ENCODE peak calls at places on chromosomes 16 and 17, in six cellular contexts. V is H9, X is neuronal stem cell, D is H1, I is IMR-90, A is trophoblast cell. N is an unnamed sample.

GRCh38 chr17:35244345-35245195 is 1.7 kb downstream of the SLFN5 start:
- DNase-seq in D (peak; percentile 47), V (peak; percentile 39), A (peak; percentile 88), X (no peak), I (peak; percentile 81), N (peak; percentile 73)

GRCh38 chr16:23491490-23492391 is 18.6 kb downstream of the GGA2 start:
- DNase-seq in D (no peak), I (peak; percentile 16), V (no peak), X (no peak), A (peak; percentile 56), N (no peak)

GRCh38 chr17:51391992-51392654 is 131.8 kb downstream of the UTP18 start:
- DNase-seq in D (no peak), A (peak; percentile 13), V (peak; percentile 21), X (no peak), I (no peak), N (no peak)

GRCh38 chr17:38317081-38317480 is 20.1 kb downstream of the MRPL45 start:
- DNase-seq in A (no peak), V (no peak), X (no peak), D (no peak), I (no peak), N (peak; percentile 13)

GRCh38 chr16:117381-118365 is 20.8 kb downstream of the NPRL3 start:
- DNase-seq in X (peak; percentile 33), D (peak; percentile 94), V (peak; percentile 81), I (peak; percentile 20), A (peak; percentile 72), N (peak; percentile 60)

GRCh38 chr16:87801679-87802300 is 36.0 kb upstream of the KLHDC4 start:
- DNase-seq in V (no peak), X (no peak), I (no peak), A (no peak), D (no peak), N (no peak)

GRCh38 chr16:3444032-3444388 is 530 bp downstream of the NAA60 start:
- DNase-seq in V (no peak), A (peak; percentile 68), D (no peak), X (no peak), I (peak; percentile 80), N (peak; percentile 88)

GRCh38 chr16:19348578-19349315 is 63.2 kb downstream of the CLEC19A start:
- DNase-seq in X (peak; percentile 12), D (peak; percentile 66), A (no peak), I (no peak), V (peak; percentile 77), N (no peak)

GRCh38 chr17:48155889-48156670 is 48.5 kb downstream of the SNX11 start:
- DNase-seq in A (no peak), V (peak; percentile 61), I (no peak), X (no peak), D (no peak), N (no peak)

GRCh38 chr16:24996731-24997130 is 18.4 kb downstream of the ARHGAP17 start:
- DNase-seq in X (no peak), I (no peak), A (peak; percentile 26), V (no peak), D (no peak), N (no peak)

GRCh38 chr17:7572588-7573323 is 6.7 kb upstream of the CD68 start:
- DNase-seq in D (peak; percentile 100), V (peak; percentile 100), I (peak; percentile 99), X (peak; percentile 99), A (peak; percentile 100), N (peak; percentile 100)

GRCh38 chr16:53743149-53743566 is 39.2 kb downstream of the FTO start:
- DNase-seq in I (peak; percentile 18), D (no peak), A (peak; percentile 57), V (peak; percentile 45), X (no peak), N (peak; percentile 30)

GRCh38 chr17:32258383-32259121 is 7.1 kb upstream of the RHBDL3 start:
- DNase-seq in V (no peak), A (no peak), I (no peak), D (peak; percentile 58), X (no peak), N (peak; percentile 7)

GRCh38 chr17:77242118-77242800 is 101.5 kb downstream of the SEC14L1 start:
- DNase-seq in I (no peak), D (no peak), X (no peak), V (no peak), A (no peak), N (no peak)

GRCh38 chr17:80449930-80450576 is 26.4 kb downstream of the NPTX1 start:
- DNase-seq in I (peak; percentile 75), A (no peak), D (no peak), X (no peak), V (no peak), N (peak; percentile 46)

GRCh38 chr17:31548709-31549108 is 157.2 kb downstream of the RAB11FIP4 start:
- DNase-seq in A (no peak), X (no peak), I (no peak), V (no peak), D (no peak), N (no peak)

GRCh38 chr17:18009609-18010420 is 29.2 kb downstream of the ATPAF2 start:
- DNase-seq in A (peak; percentile 64), X (no peak), D (no peak), I (no peak), V (no peak), N (no peak)

DNA sequence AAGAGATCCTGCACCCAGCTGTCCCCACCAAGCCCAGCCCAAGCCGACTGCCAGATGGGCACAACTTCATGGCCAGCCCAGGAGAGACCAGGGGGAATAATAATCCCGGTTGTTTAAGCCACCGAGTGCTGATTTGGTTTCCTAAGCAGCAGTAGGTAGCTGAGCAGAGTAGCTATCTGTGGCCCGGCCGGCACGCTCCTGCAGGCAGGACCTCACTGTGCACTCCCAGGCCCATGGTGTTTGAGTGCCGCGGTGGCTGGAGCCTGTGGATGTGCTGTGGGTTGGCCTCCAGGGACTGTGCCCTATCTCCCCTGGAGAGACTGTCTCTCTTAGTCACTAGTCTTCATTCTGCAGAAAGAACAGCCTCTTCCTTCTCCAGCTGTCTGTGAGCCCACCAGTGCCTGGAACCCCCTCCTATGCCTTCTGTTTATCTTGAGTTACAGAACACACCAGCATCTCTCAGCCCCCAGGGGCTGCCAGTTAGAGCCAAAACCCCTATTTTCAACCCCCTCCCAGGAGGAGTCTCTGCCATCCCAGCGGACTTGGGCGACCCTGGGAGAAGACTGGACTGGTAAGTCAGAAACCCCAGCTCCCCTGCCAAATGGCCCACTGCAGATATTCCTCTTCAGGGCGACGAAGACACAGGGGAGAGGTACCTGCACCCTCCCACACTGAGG is 152.0 kb downstream of the SDK2 start:
- DNase-seq in V (no peak), A (no peak), I (no peak), D (no peak), X (no peak), N (no peak)
- H3K18ac ChIP-seq in V (no peak overlapping the region), A (no peak overlapping the region), I (no peak overlapping the region), D (peak overlapping the region; percentile 27), X (no peak overlapping the region), N (no peak overlapping the region)

GRCh38 chr16:71830359-71830758 is 15.4 kb upstream of the ATXN1L start:
- DNase-seq in D (no peak), X (no peak), A (no peak), V (no peak), I (no peak), N (no peak)
- H2AFZ ChIP-seq in D (no peak overlapping the region), X (no peak overlapping the region), A (no peak overlapping the region), V (no peak overlapping the region), I (no peak overlapping the region), N (no peak overlapping the region)

DNA sequence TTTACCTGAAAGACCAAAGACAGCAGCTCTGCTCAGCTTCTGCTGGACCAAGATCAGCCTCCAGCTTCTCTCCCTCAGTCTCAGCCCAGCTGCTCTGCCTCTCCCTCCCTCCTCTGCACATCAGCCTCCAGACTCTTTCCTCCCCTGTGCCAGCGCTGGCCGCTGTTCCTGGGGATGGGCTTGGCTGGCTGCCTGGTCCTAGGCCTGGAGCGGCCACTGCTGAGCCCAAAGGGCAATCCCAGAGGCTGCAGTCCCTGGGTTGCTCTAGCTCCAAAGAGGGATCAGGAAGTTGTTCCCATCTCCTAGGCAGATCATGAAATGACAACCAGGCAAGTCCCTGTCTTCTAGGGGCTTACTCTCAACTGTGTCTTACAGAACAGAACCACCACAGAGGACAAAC is 31.3 kb downstream of the DCUN1D3 start:
- DNase-seq in V (no peak), I (peak; percentile 57), A (no peak), X (no peak), D (no peak), N (peak; percentile 53)
- H3K18ac ChIP-seq in V (no peak overlapping the region), I (no peak overlapping the region), A (peak overlapping the region; percentile 80), X (no peak overlapping the region), D (peak overlapping the region; percentile 2), N (no peak overlapping the region)

GRCh38 chr17:43962479-43962878 is 8.7 kb upstream of the PYY start:
- DNase-seq in I (no peak), D (no peak), V (no peak), A (no peak), X (no peak), N (no peak)

GRCh38 chr17:43966276-43966675 is 12.5 kb upstream of the PYY start:
- DNase-seq in I (no peak), A (peak; percentile 56), V (no peak), X (no peak), D (no peak), N (no peak)

GRCh38 chr17:43967251-43967875 is 13.6 kb upstream of the PYY start:
- DNase-seq in I (no peak), A (no peak), X (no peak), D (no peak), V (no peak), N (no peak)

GRCh38 chr17:43958953-43959352 is 5.2 kb upstream of the PYY start:
- DNase-seq in X (no peak), V (no peak), I (peak; percentile 55), A (no peak), D (no peak), N (peak; percentile 24)

DNA sequence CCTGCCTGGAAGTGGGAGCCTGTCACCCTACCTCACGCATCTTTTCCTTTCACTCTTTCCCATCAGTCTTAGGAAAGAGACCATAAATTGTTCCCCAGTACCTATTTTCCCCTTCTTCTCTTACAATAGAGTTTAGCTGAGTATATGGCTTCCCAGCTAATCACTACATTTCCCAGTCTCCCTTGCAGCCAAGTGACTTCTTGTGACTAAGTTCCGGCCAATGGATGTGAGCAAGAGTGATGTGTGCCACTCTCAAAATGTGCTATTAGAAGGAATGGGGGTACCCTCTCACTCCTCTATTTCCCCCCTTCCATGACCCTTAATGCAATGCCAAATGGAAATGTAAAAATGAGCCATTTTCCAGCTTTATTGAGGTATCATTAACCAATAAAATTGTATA is 8.2 kb upstream of the PYY start:
- DNase-seq in A (no peak), D (no peak), I (no peak), X (no peak), V (no peak), N (no peak)
- H2AFZ ChIP-seq in A (no peak overlapping the region), D (no peak overlapping the region), I (no peak overlapping the region), X (no peak overlapping the region), V (no peak overlapping the region), N (no peak overlapping the region)

GRCh38 chr17:12037970-12038369 is 17.3 kb downstream of the MAP2K4 start:
- DNase-seq in V (no peak), A (no peak), D (no peak), X (no peak), I (no peak), N (no peak)
- H3K18ac ChIP-seq in V (no peak overlapping the region), A (no peak overlapping the region), D (no peak overlapping the region), X (no peak overlapping the region), I (no peak overlapping the region), N (no peak overlapping the region)